ENCODE peak calls at places on chromosome 18, in five cellular contexts. G, P, M, K and T are unnamed samples.

GRCh38 chr18:23259701-23260661 is 124.7 kb downstream of the CABLES1 start:
- DNase-seq in G (peak), P (peak), M (peak), K (peak), T (peak)

GRCh38 chr18:55085557-55086285 is 126.5 kb upstream of the CCDC68 start:
- DNase-seq in G (no peak), P (no peak), M (no peak), K (no peak), T (no peak)

GRCh38 chr18:10226971-10227370 is 227.5 kb upstream of the APCDD1 start:
- DNase-seq in G (no peak), P (no peak), M (peak), K (no peak), T (no peak)

GRCh38 chr18:56501896-56502295 is 136.5 kb downstream of the TXNL1 start:
- DNase-seq in G (peak), P (no peak), M (no peak), K (no peak), T (peak)

GRCh38 chr18:79873449-79874110 is 75.8 kb downstream of the KCNG2 start:
- DNase-seq in G (no peak), P (no peak), M (no peak), K (no peak), T (no peak)

GRCh38 chr18:4755848-4756247 is 300.7 kb upstream of the DLGAP1 start:
- DNase-seq in G (no peak), P (no peak), M (no peak), K (no peak), T (no peak)

GRCh38 chr18:75221902-75222301 is 11.3 kb downstream of the TSHZ1 start:
- DNase-seq in G (peak), P (no peak), M (no peak), K (no peak), T (no peak)

GRCh38 chr18:22153428-22153827 is 16.0 kb upstream of the GATA6 start:
- DNase-seq in G (no peak), P (no peak), M (no peak), K (no peak), T (no peak)

GRCh38 chr18:63342206-63342605 is 22.6 kb upstream of the BCL2 start:
- DNase-seq in G (peak), P (peak), M (peak), K (no peak), T (peak)
- TF ChIP-seq CTCF in G (peak), P (peak), M (peak), K (peak), T (peak)

GRCh38 chr18:59022167-59022945 is 117.3 kb upstream of the SEC11C start:
- DNase-seq in G (no peak), P (no peak), M (peak), K (no peak), T (no peak)

GRCh38 chr18:59021500-59021899 is 118.2 kb upstream of the SEC11C start:
- DNase-seq in G (no peak), P (no peak), M (no peak), K (no peak), T (no peak)

GRCh38 chr18:59026831-59027410 is 112.8 kb upstream of the SEC11C start:
- DNase-seq in G (no peak), P (no peak), M (no peak), K (no peak), T (no peak)

GRCh38 chr18:59026364-59026763 is 113.3 kb upstream of the SEC11C start:
- DNase-seq in G (no peak), P (no peak), M (no peak), K (no peak), T (no peak)

DNA sequence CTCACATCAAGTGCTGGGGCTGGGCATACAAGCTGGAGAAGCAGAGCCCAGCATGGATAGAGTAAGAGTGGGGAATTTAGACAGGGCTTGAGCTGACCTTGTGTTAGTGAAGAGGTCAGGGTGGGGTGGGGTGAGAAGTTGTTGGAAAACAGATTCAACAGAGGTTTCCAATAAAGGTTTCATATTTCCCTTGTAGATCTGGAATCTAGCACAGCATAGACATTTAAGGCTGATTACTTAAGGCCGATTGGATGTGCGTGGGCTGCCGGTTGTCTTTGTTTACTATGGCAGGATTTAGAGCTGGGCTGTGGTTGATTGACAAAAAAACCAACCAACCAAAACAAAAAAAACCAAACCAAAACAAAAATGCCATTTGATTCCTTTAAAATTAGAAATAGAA is 114.9 kb upstream of the SEC11C start:
- DNase-seq in G (peak), P (no peak), M (peak), K (peak), T (peak)
- TF ChIP-seq CTCF in G (no peak), P (no peak), M (no peak), K (no peak), T (no peak)

GRCh38 chr18:7567487-7568425 is 640 bp downstream of the PTPRM start:
- DNase-seq in G (peak), P (peak), M (peak), K (peak), T (peak)

GRCh38 chr18:7568426-7568825 is 1.3 kb downstream of the PTPRM start:
- DNase-seq in G (peak), P (peak), M (peak), K (no peak), T (peak)

GRCh38 chr18:7565677-7566076 is 1.4 kb upstream of the PTPRM start:
- DNase-seq in G (no peak), P (no peak), M (no peak), K (no peak), T (no peak)

GRCh38 chr18:7566244-7566586 is 901 bp upstream of the PTPRM start:
- DNase-seq in G (no peak), P (no peak), M (no peak), K (no peak), T (no peak)

GRCh38 chr18:7566587-7567486 is at the start of gene PTPRM:
- DNase-seq in G (peak), P (peak), M (peak), K (peak), T (peak)
- TF ChIP-seq CTCF in G (peak), P (peak), M (no peak), K (peak), T (peak)

DNA sequence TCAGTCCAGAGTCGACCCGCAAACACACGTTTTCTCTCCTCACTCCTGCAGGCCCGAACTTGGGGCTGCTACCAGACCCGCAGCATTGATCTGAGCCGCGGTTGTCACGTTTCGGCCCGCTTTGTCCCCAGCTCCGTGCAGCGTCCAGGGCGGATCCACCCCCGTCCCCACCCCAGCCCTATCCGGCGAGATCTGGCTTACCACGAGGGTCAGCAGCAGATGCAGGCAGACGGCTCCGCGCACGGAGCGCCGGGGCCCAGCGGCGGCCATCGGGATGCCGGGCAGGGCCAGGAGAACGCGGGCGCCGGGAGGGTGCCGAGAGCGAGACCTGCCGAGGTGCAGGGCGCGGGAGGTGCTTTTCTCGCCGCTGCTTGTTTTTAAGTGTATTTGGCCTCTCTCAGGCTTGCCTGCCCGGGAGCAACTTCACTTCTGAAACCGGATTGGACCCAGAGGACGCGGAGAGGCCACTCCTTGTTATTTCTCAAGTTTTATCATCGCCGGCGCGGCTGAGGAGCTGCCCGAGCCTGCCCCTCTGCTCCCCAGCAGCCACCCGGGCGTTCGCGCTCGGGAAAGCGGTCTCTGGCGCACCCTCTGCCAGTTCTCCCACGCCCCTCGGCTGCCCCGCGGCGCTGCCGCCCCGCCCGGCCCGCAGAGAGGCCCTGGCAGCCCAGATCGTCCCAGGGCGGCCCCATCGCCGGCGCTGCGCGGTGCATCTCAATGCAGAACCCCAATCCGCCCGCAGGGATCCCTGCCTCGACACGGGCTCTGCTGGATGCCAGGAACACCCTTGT is at the start of gene DSC3:
- DNase-seq in G (no peak), P (peak), M (no peak), K (no peak), T (peak)
- TF ChIP-seq CTCF in G (no peak), P (no peak), M (no peak), K (no peak), T (no peak)

DNA sequence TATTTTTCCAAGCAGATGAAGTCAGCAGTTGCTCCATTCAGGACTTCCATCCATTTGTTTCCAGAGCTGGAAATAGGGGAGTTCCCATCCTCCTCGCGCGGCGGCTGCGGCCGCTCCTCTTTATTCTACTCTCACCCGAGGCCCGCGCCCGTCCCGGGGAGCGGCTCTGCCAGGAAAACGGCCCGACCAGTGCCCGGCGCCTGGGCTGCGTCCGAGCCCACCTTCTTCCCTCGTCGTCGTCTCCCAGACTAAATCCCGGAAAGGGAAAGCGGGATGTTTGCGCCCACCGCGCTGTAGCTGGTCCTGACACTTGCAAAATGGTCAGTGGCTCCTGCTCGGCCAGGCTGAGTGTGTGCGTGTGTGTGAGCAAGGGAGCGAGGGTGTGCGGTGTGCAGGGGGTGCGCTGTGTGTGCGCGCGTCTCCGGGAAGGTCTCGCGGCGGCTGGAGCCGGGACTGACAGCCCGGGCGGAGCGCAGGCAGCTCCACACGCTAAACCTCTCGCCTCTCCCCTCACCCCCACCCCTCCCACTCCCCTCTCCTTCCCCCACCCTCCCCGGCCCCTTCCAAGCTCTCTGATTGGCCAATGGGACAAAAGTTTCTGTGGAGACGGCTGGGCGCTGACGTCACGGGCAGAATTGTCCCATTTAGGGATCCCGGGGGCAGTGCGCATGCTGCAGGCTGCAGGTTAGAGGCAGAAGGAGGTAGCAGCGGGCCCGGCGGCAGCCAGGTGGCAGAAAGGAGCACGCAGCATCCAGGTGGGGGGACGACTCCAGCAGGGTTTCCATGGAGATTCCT is at the start of gene NOL4:
- DNase-seq in G (no peak), P (peak), M (no peak), K (no peak), T (peak)
- TF ChIP-seq CTCF in G (no peak), P (peak), M (no peak), K (peak), T (peak)

GRCh38 chr18:48948112-48949050 is 2.4 kb downstream of the SMAD7 start:
- DNase-seq in G (peak), P (peak), M (no peak), K (peak), T (peak)

GRCh38 chr18:48950536-48951447 is at the start of gene SMAD7:
- DNase-seq in G (no peak), P (no peak), M (no peak), K (no peak), T (peak)

GRCh38 chr18:48949051-48949605 is 1.6 kb downstream of the SMAD7 start:
- DNase-seq in G (no peak), P (no peak), M (no peak), K (no peak), T (no peak)

GRCh38 chr18:48951448-48952286 is 902 bp upstream of the SMAD7 start:
- DNase-seq in G (peak), P (peak), M (peak), K (peak), T (peak)

DNA sequence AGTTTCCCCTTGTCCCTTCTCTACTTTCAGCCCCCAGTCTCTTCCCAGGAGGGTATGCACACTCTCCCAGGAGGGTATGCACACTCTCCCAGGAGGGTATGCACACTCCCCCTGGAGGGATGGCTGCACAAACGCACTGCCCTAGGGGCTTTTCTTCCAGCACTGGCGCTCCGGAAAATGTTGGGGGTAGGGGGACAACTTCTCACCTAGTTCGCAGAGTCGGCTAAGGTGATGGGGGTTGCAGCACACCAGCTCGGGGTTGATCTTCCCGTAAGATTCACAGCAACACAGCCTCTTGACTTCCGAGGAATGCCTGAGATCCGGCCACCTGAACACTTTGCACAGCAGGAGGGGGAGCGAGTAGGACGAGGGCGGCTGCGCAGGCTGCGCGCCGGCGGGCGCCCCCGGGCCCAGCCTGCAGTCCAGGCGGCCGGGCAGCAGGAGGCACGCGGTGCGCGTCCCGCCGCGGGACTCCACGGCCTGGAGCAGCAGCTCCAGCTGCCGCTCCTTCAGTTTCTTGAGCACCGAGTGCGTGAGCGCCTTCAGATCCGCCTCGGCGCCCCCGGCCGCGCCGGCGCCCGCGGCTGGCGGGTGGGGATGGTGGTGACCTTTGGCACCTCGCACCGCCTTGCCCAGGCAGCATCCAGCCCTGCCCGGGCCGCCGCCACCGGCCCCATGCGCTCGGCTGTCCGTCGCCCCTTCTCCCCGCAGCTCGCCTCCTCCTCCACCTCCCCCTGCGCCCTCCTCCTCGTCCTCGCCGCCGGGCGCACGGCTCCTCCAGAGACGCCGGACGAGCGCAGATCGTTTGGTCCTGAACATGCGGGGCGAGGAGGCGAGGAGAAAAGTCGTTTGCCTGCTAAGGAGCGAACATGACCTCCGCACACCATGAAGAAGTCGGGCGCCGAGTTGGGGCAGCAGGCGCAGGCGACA is 894 bp downstream of the SMAD7 start:
- DNase-seq in G (peak), P (peak), M (no peak), K (no peak), T (peak)
- TF ChIP-seq CTCF in G (peak), P (no peak), M (peak), K (peak), T (peak)

GRCh38 chr18:32337347-32337746 is 133.3 kb downstream of the GAREM1 start:
- DNase-seq in G (no peak), P (no peak), M (no peak), K (no peak), T (no peak)

GRCh38 chr18:32337821-32338220 is 132.9 kb downstream of the GAREM1 start:
- DNase-seq in G (no peak), P (no peak), M (no peak), K (no peak), T (no peak)

GRCh38 chr18:32332708-32333107 is 138.0 kb downstream of the GAREM1 start:
- DNase-seq in G (no peak), P (no peak), M (no peak), K (no peak), T (no peak)

GRCh38 chr18:32328974-32329373 is 139.1 kb downstream of the MEP1B start:
- DNase-seq in G (no peak), P (no peak), M (no peak), K (no peak), T (no peak)

DNA sequence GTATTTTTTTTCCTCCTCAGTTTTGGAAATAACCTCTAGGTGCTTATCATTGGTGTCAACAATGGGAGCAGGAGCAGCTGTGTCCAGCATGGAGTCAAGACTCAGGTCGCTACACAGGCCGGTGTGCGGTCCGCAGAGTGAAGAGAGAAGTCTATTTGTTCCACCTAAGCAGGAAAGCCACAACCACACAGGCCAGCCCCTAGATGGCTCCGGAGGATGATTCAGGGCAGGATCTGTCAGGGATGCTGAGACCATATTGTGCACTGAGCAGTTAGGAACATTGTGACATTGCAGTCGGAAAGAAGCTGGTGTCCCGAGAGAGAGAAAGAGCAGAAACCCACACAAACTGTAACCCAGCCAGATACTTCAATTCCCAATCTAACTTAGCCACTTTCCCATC is 136.9 kb downstream of the GAREM1 start:
- DNase-seq in G (no peak), P (no peak), M (no peak), K (no peak), T (peak)
- TF ChIP-seq CTCF in G (no peak), P (no peak), M (no peak), K (peak), T (peak)

GRCh38 chr18:12057419-12058039 is 36.1 kb upstream of the ANKRD62 start:
- DNase-seq in G (no peak), P (no peak), M (no peak), K (no peak), T (no peak)
- TF ChIP-seq CTCF in G (no peak), P (peak), M (no peak), K (peak), T (no peak)

DNA sequence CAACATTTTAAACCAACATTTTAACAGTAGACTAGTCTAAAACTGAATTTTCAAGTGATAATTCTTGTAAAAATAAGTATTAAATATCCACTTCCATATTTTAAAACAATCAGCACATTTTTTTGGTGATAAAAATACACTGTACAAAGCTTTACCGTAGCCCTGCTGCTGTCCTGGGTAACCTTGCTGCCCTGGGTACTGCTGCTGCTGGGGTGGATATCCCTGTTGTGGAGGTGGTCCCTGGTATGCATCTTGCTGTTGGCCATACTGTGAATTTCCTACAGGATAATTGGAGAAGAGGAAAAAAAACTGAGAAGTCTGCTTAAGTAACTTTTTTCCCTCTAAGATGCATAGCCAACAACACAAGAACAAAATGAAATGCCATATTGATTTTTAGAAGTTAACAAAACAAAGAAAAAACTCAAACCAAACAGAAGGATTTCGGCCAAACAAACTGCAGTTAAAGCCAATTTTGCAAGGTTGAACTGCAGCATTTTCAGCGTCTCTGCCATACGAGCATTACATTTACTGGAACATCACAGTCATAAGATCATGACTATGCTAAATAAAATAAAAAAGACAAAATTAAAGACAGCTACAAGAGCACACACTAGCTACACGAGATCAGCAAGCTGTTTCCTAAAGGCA is 55.4 kb downstream of the SS18 start:
- DNase-seq in G (no peak), P (no peak), M (no peak), K (no peak), T (no peak)
- TF ChIP-seq CTCF in G (no peak), P (no peak), M (no peak), K (no peak), T (no peak)